ENCODE peak calls at places on chromosome 3, in ten cellular contexts. K is esophagus squamous epithelium, B is H54, F is A549, P is thyroid gland, V is esophagus muscularis mucosa, U is transverse colon, N is NB4, G is GM12891, L is ovary. R is an unnamed sample.

GRCh38 chr3:117285721-117286120 is 576.1 kb downstream of the TUSC7 start:
- DNase-seq in V (no peak), G (no peak), U (no peak), L (no peak), B (no peak), K (no peak), P (no peak), F (no peak), N (no peak), R (no peak)

GRCh38 chr3:74500257-74500656 is 114.2 kb downstream of the CNTN3 start:
- DNase-seq in V (no peak), K (no peak), F (no peak), U (no peak), P (no peak), G (no peak), N (no peak), L (no peak), B (no peak), R (no peak)

GRCh38 chr3:72043212-72044133 is 258.5 kb upstream of the PROK2 start:
- DNase-seq in V (no peak), P (no peak), G (no peak), F (no peak), U (no peak), L (no peak), N (peak; percentile 49), K (no peak), B (no peak), R (peak; percentile 50)

GRCh38 chr3:137709011-137709601 is 55.0 kb upstream of the SOX14 start:
- DNase-seq in V (no peak), N (peak; percentile 31), F (peak; percentile 6), G (no peak), K (no peak), U (no peak), P (no peak), L (no peak), B (peak; percentile 6), R (no peak)

GRCh38 chr3:16478516-16478915 is 35.0 kb downstream of the RFTN1 start:
- DNase-seq in V (no peak), L (no peak), B (no peak), U (no peak), N (no peak), K (no peak), F (no peak), G (no peak), P (no peak), R (no peak)

GRCh38 chr3:196009456-196009855 is 72.4 kb downstream of the TFRC start:
- DNase-seq in G (no peak), N (no peak), U (no peak), P (no peak), F (no peak), K (no peak), B (no peak), L (no peak), V (no peak), R (no peak)

GRCh38 chr3:194877311-194878119 is 191.8 kb downstream of the FAM43A start:
- DNase-seq in P (no peak), U (no peak), N (no peak), K (no peak), B (no peak), L (no peak), V (peak; percentile 68), G (no peak), F (no peak), R (no peak)

GRCh38 chr3:114081022-114081421 is 24.5 kb downstream of the QTRT2 start:
- DNase-seq in N (no peak), L (no peak), K (no peak), B (no peak), U (no peak), V (no peak), P (no peak), F (no peak), G (no peak), R (no peak)

GRCh38 chr3:180250172-180250571 is 213.4 kb upstream of the PEX5L start:
- DNase-seq in B (no peak), N (no peak), V (no peak), K (no peak), G (no peak), F (no peak), U (no peak), P (no peak), L (no peak), R (no peak)

GRCh38 chr3:132444333-132444732 is 27.0 kb downstream of the DNAJC13 start:
- DNase-seq in B (no peak), N (no peak), F (no peak), L (no peak), V (no peak), K (no peak), G (no peak), U (no peak), P (no peak), R (no peak)

GRCh38 chr3:193520738-193521137 is 34.0 kb downstream of the ATP13A4 start:
- DNase-seq in P (no peak), B (no peak), U (no peak), V (no peak), N (no peak), F (no peak), K (no peak), G (no peak), L (no peak), R (no peak)

GRCh38 chr3:152499796-152500385 is 231.2 kb downstream of the MBNL1 start:
- DNase-seq in L (no peak), G (no peak), V (no peak), B (no peak), F (no peak), N (no peak), K (no peak), U (no peak), P (no peak), R (no peak)

GRCh38 chr3:184003187-184003967 is 14.3 kb downstream of the ABCC5 start:
- DNase-seq in L (no peak), B (no peak), U (no peak), N (no peak), G (no peak), P (no peak), F (no peak), K (no peak), V (no peak), R (no peak)

GRCh38 chr3:64267774-64268604 is 42.7 kb upstream of the PRICKLE2 start:
- DNase-seq in G (no peak), V (peak; percentile 93), U (peak; percentile 55), N (no peak), F (no peak), P (peak; percentile 78), B (peak; percentile 59), K (no peak), L (peak; percentile 54), R (peak; percentile 58)

GRCh38 chr3:126245811-126246727 is 65.7 kb upstream of the ALDH1L1 start:
- DNase-seq in F (peak; percentile 33), V (no peak), K (no peak), N (peak; percentile 61), G (no peak), L (peak; percentile 68), U (peak; percentile 45), P (peak; percentile 63), B (no peak), R (peak; percentile 81)

GRCh38 chr3:166498439-166498838 is 661.2 kb upstream of the BCHE start:
- DNase-seq in F (no peak), P (no peak), L (no peak), B (no peak), K (no peak), N (no peak), V (no peak), U (no peak), G (no peak), R (no peak)

GRCh38 chr3:174223042-174223441 is 636.1 kb upstream of the NAALADL2 start:
- DNase-seq in L (no peak), K (no peak), P (no peak), N (no peak), G (no peak), V (no peak), B (no peak), F (no peak), U (no peak), R (no peak)
- TF ChIP-seq POLR2A in L (no peak), K (no peak), P (no peak), N (no peak), G (no peak), V (no peak), B (no peak), F (no peak), U (no peak), R (no peak)

DNA sequence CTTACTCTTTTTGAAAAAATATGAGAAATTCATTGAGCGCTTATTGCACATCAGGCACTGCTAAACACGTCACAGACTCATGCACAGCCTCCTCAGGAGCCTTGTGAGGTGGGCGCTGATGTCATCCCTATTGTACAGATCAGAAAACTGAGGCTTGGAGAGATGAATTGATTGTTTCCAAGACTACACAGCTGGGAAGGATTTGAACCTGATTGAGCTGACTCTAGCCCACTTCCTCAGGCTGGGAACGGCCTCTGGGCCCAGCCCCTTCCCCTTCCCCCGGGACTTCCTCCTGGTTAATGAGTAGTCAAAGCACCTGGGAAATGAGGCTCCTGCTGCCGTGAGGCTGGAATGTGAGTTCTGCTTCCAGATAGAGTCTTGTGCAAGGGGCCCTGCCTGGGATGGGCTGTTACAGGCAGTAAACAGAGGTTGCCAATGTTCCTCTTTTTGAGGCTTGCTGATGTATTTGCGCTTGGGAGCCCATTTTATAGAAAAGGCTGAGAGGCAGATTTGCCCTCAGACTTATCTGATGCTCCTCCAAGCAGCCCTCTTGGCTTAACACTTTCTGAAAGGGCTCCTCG is 16.4 kb downstream of the SLC6A6 start:
- DNase-seq in L (no peak), V (no peak), P (no peak), N (peak; percentile 77), F (no peak), K (no peak), B (no peak), U (peak; percentile 46), G (no peak), R (no peak)
- TF ChIP-seq POLR2A in L (no peak), V (no peak), P (no peak), N (no peak), F (no peak), K (no peak), B (no peak), U (no peak), G (no peak), R (no peak)

GRCh38 chr3:8499181-8499611 is 2.4 kb upstream of the LMCD1 start:
- DNase-seq in P (peak; percentile 45), N (no peak), U (no peak), G (no peak), B (no peak), F (no peak), L (no peak), V (no peak), K (no peak), R (no peak)
- TF ChIP-seq POLR2A in P (no peak), N (no peak), U (no peak), G (no peak), B (no peak), F (no peak), L (no peak), V (no peak), K (no peak), R (no peak)

DNA sequence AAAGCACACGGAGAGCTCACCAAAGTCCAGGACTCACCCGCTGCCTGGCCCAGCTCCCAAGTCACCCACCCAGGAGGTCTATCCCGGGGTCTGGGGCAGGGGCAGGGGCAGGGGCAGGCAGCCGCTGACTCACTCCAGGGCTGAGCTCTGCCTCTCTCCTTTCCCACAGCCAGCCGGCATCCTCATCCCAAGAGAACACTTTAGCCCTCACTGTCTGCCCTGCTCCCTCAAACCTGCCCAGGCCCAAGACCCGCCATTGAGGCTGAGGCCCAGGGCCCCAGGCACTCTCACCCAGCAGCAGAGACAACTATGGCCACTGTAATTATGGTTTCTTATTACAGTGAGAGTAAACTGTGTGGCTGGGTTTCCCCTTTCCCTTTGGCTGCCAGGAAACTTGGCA is 53.1 kb downstream of the IQSEC1 start:
- DNase-seq in K (no peak), N (no peak), L (no peak), B (no peak), F (no peak), U (no peak), P (no peak), G (no peak), V (no peak), R (no peak)
- TF ChIP-seq POLR2A in K (no peak), N (no peak), L (no peak), B (no peak), F (no peak), U (no peak), P (no peak), G (no peak), V (no peak), R (no peak)

R was measured in upper lobe of left lung.